ENCODE peak calls at places on chromosome 10, in four cellular contexts. Z is uterus, P is astrocyte, L is NCI-H1417. F is an unnamed sample.

GRCh38 chr10:104080762-104081161 is 4.9 kb downstream of the COL17A1 start:
- DNase-seq in Z (no peak), P (no peak), L (peak; percentile 92), F (peak; percentile 6)

GRCh38 chr10:101595591-101596433 is 7.7 kb downstream of the DPCD start:
- DNase-seq in Z (no peak), P (no peak), L (peak; percentile 36), F (peak; percentile 53)

GRCh38 chr10:132163278-132163765 is 23.4 kb upstream of the DPYSL4 start:
- DNase-seq in Z (no peak), P (no peak), L (peak; percentile 80), F (no peak)

GRCh38 chr10:96622330-96622729 is 35.5 kb upstream of the TM9SF3 start:
- DNase-seq in Z (no peak), P (no peak), L (no peak), F (no peak)

GRCh38 chr10:110496553-110497437 is 912 bp upstream of the DUSP5 start:
- DNase-seq in Z (no peak), P (no peak), L (peak; percentile 3), F (no peak)

GRCh38 chr10:5942471-5942870 is 34.9 kb downstream of the IL15RA start:
- DNase-seq in Z (peak; percentile 40), P (no peak), L (no peak), F (no peak)

GRCh38 chr10:69994262-69994661 is 58.4 kb upstream of the MACROH2A2 start:
- DNase-seq in Z (peak; percentile 15), P (peak; percentile 19), L (peak; percentile 3), F (no peak)

GRCh38 chr10:16009736-16010259 is 149.5 kb upstream of the MINDY3 start:
- DNase-seq in Z (no peak), P (no peak), L (no peak), F (no peak)